ENCODE peak calls at places on chromosomes 13 and 19, in six cellular contexts. One of them, this sample, is unnamed.

GRCh38 chr13:101457176-101457575 is 4.7 kb downstream of the ITGBL1 start:
- DNase-seq in colonic mucosa: no peak
- DNase-seq in GM23338: no peak
- DNase-seq in PC-9: no peak
- DNase-seq in AG04450: no peak
- DNase-seq in fibroblast of the aortic adventitia: no peak
- DNase-seq in this sample: no peak

GRCh38 chr13:43785681-43786471 is 896 bp downstream of the ENOX1 start:
- DNase-seq in colonic mucosa: peak
- DNase-seq in GM23338: peak
- DNase-seq in PC-9: peak
- DNase-seq in AG04450: peak
- DNase-seq in fibroblast of the aortic adventitia: peak
- DNase-seq in this sample: no peak

GRCh38 chr19:3712663-3713531 is 4.7 kb downstream of the TJP3 start:
- DNase-seq in colonic mucosa: peak
- DNase-seq in GM23338: no peak
- DNase-seq in PC-9: no peak
- DNase-seq in AG04450: no peak
- DNase-seq in fibroblast of the aortic adventitia: peak
- DNase-seq in this sample: no peak

GRCh38 chr19:41457241-41457640 is 14.3 kb downstream of the ERICH4 start:
- DNase-seq in colonic mucosa: no peak
- DNase-seq in GM23338: no peak
- DNase-seq in PC-9: no peak
- DNase-seq in AG04450: no peak
- DNase-seq in fibroblast of the aortic adventitia: no peak
- DNase-seq in this sample: no peak

GRCh38 chr13:109700176-109700575 is 86.2 kb downstream of the IRS2 start:
- DNase-seq in colonic mucosa: peak
- DNase-seq in GM23338: no peak
- DNase-seq in PC-9: peak
- DNase-seq in AG04450: no peak
- DNase-seq in fibroblast of the aortic adventitia: peak
- DNase-seq in this sample: peak

GRCh38 chr19:1138121-1138520 is 34.3 kb downstream of the GPX4 start:
- DNase-seq in colonic mucosa: no peak
- DNase-seq in GM23338: no peak
- DNase-seq in PC-9: no peak
- DNase-seq in AG04450: no peak
- DNase-seq in fibroblast of the aortic adventitia: no peak
- DNase-seq in this sample: no peak

GRCh38 chr19:38386968-38387549 is 775 bp downstream of the GGN start:
- DNase-seq in colonic mucosa: peak
- DNase-seq in GM23338: no peak
- DNase-seq in PC-9: no peak
- DNase-seq in AG04450: no peak
- DNase-seq in fibroblast of the aortic adventitia: no peak
- DNase-seq in this sample: no peak

GRCh38 chr13:59303433-59303832 is 860.3 kb downstream of the DIAPH3 start:
- DNase-seq in colonic mucosa: no peak
- DNase-seq in GM23338: no peak
- DNase-seq in PC-9: no peak
- DNase-seq in AG04450: no peak
- DNase-seq in fibroblast of the aortic adventitia: no peak
- DNase-seq in this sample: no peak

GRCh38 chr19:18093439-18094161 is 4.0 kb upstream of the MAST3 start:
- DNase-seq in colonic mucosa: no peak
- DNase-seq in GM23338: peak
- DNase-seq in PC-9: no peak
- DNase-seq in AG04450: no peak
- DNase-seq in fibroblast of the aortic adventitia: peak
- DNase-seq in this sample: no peak

GRCh38 chr19:18239303-18239702 is 13.1 kb upstream of the PDE4C start:
- DNase-seq in colonic mucosa: no peak
- DNase-seq in GM23338: peak
- DNase-seq in PC-9: no peak
- DNase-seq in AG04450: no peak
- DNase-seq in fibroblast of the aortic adventitia: no peak
- DNase-seq in this sample: no peak

GRCh38 chr13:37929308-37929707 is 59.7 kb upstream of the TRPC4 start:
- DNase-seq in colonic mucosa: no peak
- DNase-seq in GM23338: no peak
- DNase-seq in PC-9: no peak
- DNase-seq in AG04450: no peak
- DNase-seq in fibroblast of the aortic adventitia: no peak
- DNase-seq in this sample: no peak

GRCh38 chr13:25088562-25089221 is 7.2 kb upstream of the PABPC3 start:
- DNase-seq in colonic mucosa: no peak
- DNase-seq in GM23338: no peak
- DNase-seq in PC-9: no peak
- DNase-seq in AG04450: no peak
- DNase-seq in fibroblast of the aortic adventitia: no peak
- DNase-seq in this sample: no peak

GRCh38 chr13:38763446-38764381 is 76.8 kb downstream of the FREM2 start:
- DNase-seq in colonic mucosa: no peak
- DNase-seq in GM23338: peak
- DNase-seq in PC-9: no peak
- DNase-seq in AG04450: no peak
- DNase-seq in fibroblast of the aortic adventitia: peak
- DNase-seq in this sample: peak

GRCh38 chr13:23888658-23889597 is at the start of gene MIPEP:
- DNase-seq in colonic mucosa: peak
- DNase-seq in GM23338: peak
- DNase-seq in PC-9: peak
- DNase-seq in AG04450: peak
- DNase-seq in fibroblast of the aortic adventitia: peak
- DNase-seq in this sample: peak

GRCh38 chr13:112714772-112715569 is 25.1 kb downstream of the ATP11A start:
- DNase-seq in colonic mucosa: no peak
- DNase-seq in GM23338: no peak
- DNase-seq in PC-9: no peak
- DNase-seq in AG04450: no peak
- DNase-seq in fibroblast of the aortic adventitia: no peak
- DNase-seq in this sample: no peak

GRCh38 chr19:11540642-11541041 is 2.0 kb downstream of the CNN1 start:
- DNase-seq in colonic mucosa: no peak
- DNase-seq in GM23338: no peak
- DNase-seq in PC-9: no peak
- DNase-seq in AG04450: no peak
- DNase-seq in fibroblast of the aortic adventitia: no peak
- DNase-seq in this sample: no peak

GRCh38 chr13:87903568-87903967 is 232.4 kb downstream of the SLITRK5 start:
- DNase-seq in colonic mucosa: no peak
- DNase-seq in GM23338: no peak
- DNase-seq in PC-9: no peak
- DNase-seq in AG04450: no peak
- DNase-seq in fibroblast of the aortic adventitia: no peak
- DNase-seq in this sample: peak

GRCh38 chr13:111203742-111204386 is 88.8 kb downstream of the ARHGEF7 start:
- DNase-seq in colonic mucosa: no peak
- DNase-seq in GM23338: no peak
- DNase-seq in PC-9: no peak
- DNase-seq in AG04450: no peak
- DNase-seq in fibroblast of the aortic adventitia: no peak
- DNase-seq in this sample: no peak

GRCh38 chr13:30045916-30046704 is 195.7 kb upstream of the UBL3 start:
- DNase-seq in colonic mucosa: no peak
- DNase-seq in GM23338: no peak
- DNase-seq in PC-9: no peak
- DNase-seq in AG04450: peak
- DNase-seq in fibroblast of the aortic adventitia: peak
- DNase-seq in this sample: no peak

GRCh38 chr19:50213925-50214324 is 10.5 kb downstream of the MYH14 start:
- DNase-seq in colonic mucosa: no peak
- DNase-seq in GM23338: no peak
- DNase-seq in PC-9: no peak
- DNase-seq in AG04450: no peak
- DNase-seq in fibroblast of the aortic adventitia: no peak
- DNase-seq in this sample: no peak

GRCh38 chr19:3365447-3366103 is 808 bp upstream of the NFIC start:
- DNase-seq in colonic mucosa: peak
- DNase-seq in GM23338: no peak
- DNase-seq in PC-9: peak
- DNase-seq in AG04450: no peak
- DNase-seq in fibroblast of the aortic adventitia: peak
- DNase-seq in this sample: no peak

GRCh38 chr19:29810504-29810871 is 1.3 kb upstream of the CCNE1 start:
- DNase-seq in colonic mucosa: peak
- DNase-seq in GM23338: no peak
- DNase-seq in PC-9: no peak
- DNase-seq in AG04450: no peak
- DNase-seq in fibroblast of the aortic adventitia: no peak
- DNase-seq in this sample: no peak

GRCh38 chr13:48210178-48210577 is 22.8 kb upstream of the ITM2B start:
- DNase-seq in colonic mucosa: no peak
- DNase-seq in GM23338: no peak
- DNase-seq in PC-9: no peak
- DNase-seq in AG04450: peak
- DNase-seq in fibroblast of the aortic adventitia: peak
- DNase-seq in this sample: no peak

GRCh38 chr13:54875111-54875510 is 1846.5 kb downstream of the OLFM4 start:
- DNase-seq in colonic mucosa: no peak
- DNase-seq in GM23338: peak
- DNase-seq in PC-9: no peak
- DNase-seq in AG04450: no peak
- DNase-seq in fibroblast of the aortic adventitia: no peak
- DNase-seq in this sample: no peak

GRCh38 chr19:42252365-42253244 is 2.3 kb downstream of the ERF start:
- DNase-seq in colonic mucosa: no peak
- DNase-seq in GM23338: peak
- DNase-seq in PC-9: no peak
- DNase-seq in AG04450: no peak
- DNase-seq in fibroblast of the aortic adventitia: peak
- DNase-seq in this sample: no peak

GRCh38 chr13:35882722-35883497 is 248.3 kb downstream of the DCLK1 start:
- DNase-seq in colonic mucosa: no peak
- DNase-seq in GM23338: no peak
- DNase-seq in PC-9: no peak
- DNase-seq in AG04450: no peak
- DNase-seq in fibroblast of the aortic adventitia: no peak
- DNase-seq in this sample: no peak

GRCh38 chr19:21848706-21849105 is 12.7 kb upstream of the ZNF43 start:
- DNase-seq in colonic mucosa: no peak
- DNase-seq in GM23338: no peak
- DNase-seq in PC-9: no peak
- DNase-seq in AG04450: peak
- DNase-seq in fibroblast of the aortic adventitia: no peak
- DNase-seq in this sample: no peak

GRCh38 chr13:45339399-45339798 is 1.6 kb downstream of the TPT1 start:
- DNase-seq in colonic mucosa: no peak
- DNase-seq in GM23338: no peak
- DNase-seq in PC-9: no peak
- DNase-seq in AG04450: no peak
- DNase-seq in fibroblast of the aortic adventitia: no peak
- DNase-seq in this sample: no peak
- H3K4me3 ChIP-seq in colonic mucosa: peak
- H3K4me3 ChIP-seq in GM23338: peak
- H3K4me3 ChIP-seq in PC-9: peak
- H3K4me3 ChIP-seq in AG04450: peak
- H3K4me3 ChIP-seq in fibroblast of the aortic adventitia: peak
- H3K4me3 ChIP-seq in this sample: peak

DNA sequence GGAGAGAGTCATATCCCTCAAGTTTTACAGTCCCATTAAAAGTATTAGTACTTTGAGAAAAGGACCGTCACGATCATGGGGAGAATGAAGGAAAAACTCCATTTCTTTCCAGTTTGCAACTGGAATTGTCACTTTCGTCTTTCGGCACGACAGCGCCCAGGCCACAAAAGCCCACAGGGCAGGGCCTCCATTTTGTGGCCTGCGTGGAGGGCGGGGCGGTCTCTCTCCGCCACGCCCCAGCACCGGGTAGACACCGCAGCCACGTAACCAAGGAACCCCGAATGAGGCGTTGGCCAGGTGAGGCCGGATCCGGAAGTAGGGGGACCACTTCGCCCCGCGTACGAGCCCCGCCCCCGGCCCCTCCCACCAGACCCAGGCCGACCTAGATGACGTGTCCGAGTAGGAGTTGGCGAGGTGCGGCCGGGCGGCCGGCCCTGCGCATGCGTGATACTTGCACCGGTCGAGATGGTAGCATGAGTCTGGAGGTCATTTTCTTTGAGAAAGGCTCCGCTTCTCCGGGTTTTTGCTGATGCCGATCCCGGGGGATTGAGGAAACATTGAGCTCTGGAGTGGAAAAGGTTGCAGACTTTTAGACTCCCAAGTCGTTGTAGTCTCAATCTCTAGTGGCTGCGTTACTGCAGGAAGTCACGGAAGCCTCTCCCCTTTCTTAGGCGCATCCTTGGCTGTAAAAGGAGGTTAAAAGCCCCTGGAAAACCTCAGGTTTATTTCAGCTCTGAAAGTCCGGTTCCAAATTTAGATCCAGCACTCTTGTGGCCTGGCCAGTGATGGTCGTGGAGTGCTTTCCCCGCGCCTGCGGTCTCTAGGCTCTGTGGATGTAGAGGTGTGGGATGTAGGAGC is 2.7 kb upstream of the TM9SF2 start:
- DNase-seq in colonic mucosa: peak
- DNase-seq in GM23338: peak
- DNase-seq in PC-9: peak
- DNase-seq in AG04450: peak
- DNase-seq in fibroblast of the aortic adventitia: peak
- DNase-seq in this sample: peak
- TF ChIP-seq CTCF in colonic mucosa: no peak
- TF ChIP-seq CTCF in GM23338: no peak
- TF ChIP-seq CTCF in PC-9: no peak
- TF ChIP-seq CTCF in AG04450: no peak
- TF ChIP-seq CTCF in fibroblast of the aortic adventitia: no peak
- TF ChIP-seq CTCF in this sample: no peak

GRCh38 chr19:13873776-13874515 is 3.0 kb upstream of the NANOS3 start:
- DNase-seq in colonic mucosa: no peak
- DNase-seq in GM23338: no peak
- DNase-seq in PC-9: no peak
- DNase-seq in AG04450: no peak
- DNase-seq in fibroblast of the aortic adventitia: no peak
- DNase-seq in this sample: no peak

GRCh38 chr19:13869324-13869723 is 7.6 kb upstream of the NANOS3 start:
- DNase-seq in colonic mucosa: no peak
- DNase-seq in GM23338: no peak
- DNase-seq in PC-9: no peak
- DNase-seq in AG04450: no peak
- DNase-seq in fibroblast of the aortic adventitia: no peak
- DNase-seq in this sample: no peak

GRCh38 chr19:13875824-13876223 is 1.1 kb upstream of the NANOS3 start:
- DNase-seq in colonic mucosa: no peak
- DNase-seq in GM23338: no peak
- DNase-seq in PC-9: no peak
- DNase-seq in AG04450: no peak
- DNase-seq in fibroblast of the aortic adventitia: no peak
- DNase-seq in this sample: no peak

GRCh38 chr19:13872339-13872694 is 4.6 kb upstream of the NANOS3 start:
- DNase-seq in colonic mucosa: no peak
- DNase-seq in GM23338: no peak
- DNase-seq in PC-9: no peak
- DNase-seq in AG04450: no peak
- DNase-seq in fibroblast of the aortic adventitia: no peak
- DNase-seq in this sample: no peak

GRCh38 chr19:13872695-13873389 is 4.1 kb upstream of the NANOS3 start:
- DNase-seq in colonic mucosa: peak
- DNase-seq in GM23338: peak
- DNase-seq in PC-9: peak
- DNase-seq in AG04450: no peak
- DNase-seq in fibroblast of the aortic adventitia: no peak
- DNase-seq in this sample: no peak
- H3K4me3 ChIP-seq in colonic mucosa: peak
- H3K4me3 ChIP-seq in GM23338: peak
- H3K4me3 ChIP-seq in PC-9: peak
- H3K4me3 ChIP-seq in AG04450: no peak
- H3K4me3 ChIP-seq in fibroblast of the aortic adventitia: no peak
- H3K4me3 ChIP-seq in this sample: peak

GRCh38 chr19:47402504-47402903 is 16.8 kb downstream of the MEIS3 start:
- DNase-seq in colonic mucosa: no peak
- DNase-seq in GM23338: no peak
- DNase-seq in PC-9: no peak
- DNase-seq in AG04450: no peak
- DNase-seq in fibroblast of the aortic adventitia: no peak
- DNase-seq in this sample: no peak
- TF ChIP-seq CTCF in colonic mucosa: no peak
- TF ChIP-seq CTCF in GM23338: no peak
- TF ChIP-seq CTCF in PC-9: no peak
- TF ChIP-seq CTCF in AG04450: no peak
- TF ChIP-seq CTCF in fibroblast of the aortic adventitia: no peak
- TF ChIP-seq CTCF in this sample: no peak